ENCODE peak calls at places on chromosomes 2 and 18, in seven cellular contexts. T is SIG-M5; N is activated CD8-positive, alpha-beta memory T cell treated with anti-CD3 and anti-CD28 coated beads, Interleukin-2, amount 50 U/mL, for 48 hours; G is G401; Q is Calu3; Y is stomach; U is effector CD4-positive, alpha-beta T cell. M is an unnamed sample.

GRCh38 chr18:52287151-52287550 is 52.8 kb upstream of the DCC start:
- DNase-seq in Q (no peak), T (no peak), N (no peak), Y (no peak), U (no peak), G (no peak), M (no peak)

GRCh38 chr18:74800098-74800497 is 202.4 kb downstream of the ZNF407 start:
- DNase-seq in G (no peak), T (no peak), U (no peak), Y (no peak), Q (no peak), N (no peak), M (no peak)

GRCh38 chr18:12621737-12622306 is 36.1 kb downstream of the SPIRE1 start:
- DNase-seq in U (no peak), G (no peak), Q (no peak), T (no peak), N (no peak), Y (no peak), M (no peak)

GRCh38 chr2:101200714-101201113 is 49.5 kb upstream of the TBC1D8 start:
- DNase-seq in N (no peak), U (no peak), T (no peak), Y (no peak), G (no peak), Q (peak; percentile 11), M (no peak)

GRCh38 chr2:127100261-127101047 is 6.5 kb downstream of the BIN1 start:
- DNase-seq in T (no peak), G (no peak), Q (peak; percentile 81), U (no peak), Y (peak; percentile 85), N (no peak), M (no peak)

GRCh38 chr2:240277073-240277806 is 136.8 kb upstream of the OTOS start:
- DNase-seq in Y (peak; percentile 24), G (peak; percentile 18), Q (no peak), T (no peak), U (no peak), N (peak; percentile 23), M (no peak)

GRCh38 chr2:14702258-14702657 is 69.7 kb downstream of the LRATD1 start:
- DNase-seq in N (no peak), G (no peak), Y (no peak), Q (no peak), T (no peak), U (no peak), M (no peak)

GRCh38 chr2:200786826-200787225 is 24.9 kb upstream of the BZW1 start:
- DNase-seq in T (no peak), Q (peak; percentile 66), G (peak; percentile 7), N (no peak), Y (no peak), U (no peak), M (no peak)

GRCh38 chr2:43110442-43110871 is 115.9 kb downstream of the ZFP36L2 start:
- DNase-seq in Q (peak; percentile 24), T (no peak), Y (no peak), N (no peak), U (no peak), G (no peak), M (no peak)

GRCh38 chr18:32200766-32201165 is 10.9 kb downstream of the MEP1B start:
- DNase-seq in N (no peak), T (no peak), Q (no peak), U (no peak), Y (no peak), G (no peak), M (no peak)

GRCh38 chr2:85802337-85803103 is 48.7 kb downstream of the ATOH8 start:
- DNase-seq in G (no peak), N (peak; percentile 20), T (no peak), Q (no peak), U (no peak), Y (no peak), M (no peak)

GRCh38 chr2:3571284-3571683 is 3.8 kb upstream of the RPS7 start:
- DNase-seq in G (no peak), Q (no peak), U (no peak), N (no peak), T (no peak), Y (no peak), M (no peak)

GRCh38 chr2:170973492-170974303 is 44.6 kb downstream of the GORASP2 start:
- DNase-seq in U (peak; percentile 83), Y (peak; percentile 93), Q (peak; percentile 91), G (peak; percentile 79), T (no peak), N (peak; percentile 95), M (peak; percentile 75)

GRCh38 chr18:31512203-31512764 is 14.3 kb downstream of the DSG2 start:
- DNase-seq in N (no peak), G (no peak), U (no peak), Q (peak; percentile 89), T (no peak), Y (peak; percentile 32), M (no peak)

GRCh38 chr18:74217476-74218143 is 69.3 kb downstream of the TIMM21 start:
- DNase-seq in U (no peak), N (no peak), Y (peak; percentile 61), Q (peak; percentile 73), G (no peak), T (no peak), M (peak; percentile 64)

GRCh38 chr2:53970898-53971681 is at the start of gene PSME4:
- DNase-seq in N (peak; percentile 97), Q (peak; percentile 96), T (no peak), Y (peak; percentile 96), U (peak; percentile 94), G (peak; percentile 87), M (peak; percentile 89)

GRCh38 chr18:40159141-40160017 is 1795.7 kb upstream of the PIK3C3 start:
- DNase-seq in G (peak; percentile 77), Q (peak; percentile 24), Y (no peak), N (no peak), T (no peak), U (no peak), M (peak; percentile 2)

M was measured in HL-60.